ENCODE peak calls at places on chromosome 10, in seven cellular contexts. O is tibial artery, V is H7, F is mesendoderm, P is upper lobe of right lung, S is astrocyte of the cerebellum, M is adipocyte. E is an unnamed sample.

GRCh38 chr10:32377458-32378370 is 30.8 kb upstream of the EPC1 start:
- DNase-seq in O (no peak), V (no peak), F (peak), P (no peak), S (peak), M (peak), E (peak)

GRCh38 chr10:95861401-95861800 is 46.4 kb upstream of the CC2D2B start:
- DNase-seq in O (no peak), V (no peak), F (no peak), P (no peak), S (peak), M (no peak), E (peak)

GRCh38 chr10:44959243-44960097 is at the start of gene RASSF4:
- DNase-seq in O (peak), V (peak), F (peak), P (peak), S (peak), M (peak), E (peak)

GRCh38 chr10:101938316-101939272 is 95.0 kb upstream of the KCNIP2 start:
- DNase-seq in O (no peak), V (no peak), F (peak), P (no peak), S (peak), M (peak), E (peak)

GRCh38 chr10:77392236-77392721 is 245.3 kb downstream of the KCNMA1 start:
- DNase-seq in O (peak), V (no peak), F (no peak), P (no peak), S (no peak), M (peak), E (peak)

GRCh38 chr10:15267496-15267895 is 99.0 kb upstream of the NMT2 start:
- DNase-seq in O (no peak), V (no peak), F (no peak), P (no peak), S (no peak), M (no peak), E (no peak)

GRCh38 chr10:73625004-73625883 is 16.0 kb downstream of the MYOZ1 start:
- DNase-seq in O (peak), V (peak), F (peak), P (peak), S (no peak), M (peak), E (peak)

GRCh38 chr10:26480909-26481703 is 43.0 kb downstream of the APBB1IP start:
- DNase-seq in O (peak), V (no peak), F (no peak), P (no peak), S (no peak), M (no peak), E (no peak)

GRCh38 chr10:128573236-128573800 is 447.1 kb upstream of the MKI67 start:
- DNase-seq in O (no peak), V (no peak), F (no peak), P (no peak), S (no peak), M (no peak), E (no peak)

GRCh38 chr10:117884088-117884487 is 162.7 kb downstream of the RAB11FIP2 start:
- DNase-seq in O (no peak), V (no peak), F (no peak), P (no peak), S (no peak), M (no peak), E (no peak)

GRCh38 chr10:17882557-17882956 is 69.2 kb upstream of the SLC39A12 start:
- DNase-seq in O (no peak), V (no peak), F (no peak), P (no peak), S (peak), M (peak), E (peak)

GRCh38 chr10:17290226-17290625 is 62.2 kb downstream of the VIM start:
- DNase-seq in O (no peak), V (peak), F (peak), P (no peak), S (no peak), M (peak), E (no peak)

GRCh38 chr10:33337335-33337854 is 2.9 kb upstream of the NRP1 start:
- DNase-seq in O (peak), V (peak), F (peak), P (no peak), S (peak), M (peak), E (peak)

GRCh38 chr10:116694253-116694926 is 48.0 kb downstream of the HSPA12A start:
- DNase-seq in O (no peak), V (peak), F (peak), P (peak), S (no peak), M (no peak), E (no peak)

GRCh38 chr10:5527332-5528200 is 2.8 kb downstream of the CALML3 start:
- DNase-seq in O (peak), V (no peak), F (no peak), P (peak), S (no peak), M (no peak), E (no peak)

GRCh38 chr10:106648534-106649481 is 515.7 kb downstream of the SORCS1 start:
- DNase-seq in O (no peak), V (no peak), F (no peak), P (no peak), S (no peak), M (no peak), E (no peak)

GRCh38 chr10:12455774-12456173 is 106.4 kb downstream of the CAMK1D start:
- DNase-seq in O (no peak), V (no peak), F (no peak), P (no peak), S (no peak), M (peak), E (no peak)

GRCh38 chr10:61299156-61299555 is 154.0 kb downstream of the TMEM26 start:
- DNase-seq in O (no peak), V (no peak), F (no peak), P (no peak), S (no peak), M (no peak), E (no peak)

GRCh38 chr10:94680544-94680943 is 3.0 kb upstream of the CYP2C18 start:
- DNase-seq in O (no peak), V (no peak), F (no peak), P (no peak), S (no peak), M (peak), E (no peak)

GRCh38 chr10:693506-693905 is 4.0 kb upstream of the DIP2C start:
- DNase-seq in O (no peak), V (peak), F (no peak), P (no peak), S (no peak), M (peak), E (peak)

GRCh38 chr10:4279649-4280048 is 494.6 kb upstream of the KLF6 start:
- DNase-seq in O (no peak), V (no peak), F (no peak), P (no peak), S (no peak), M (peak), E (peak)

GRCh38 chr10:97427571-97428179 is 1.7 kb downstream of the PGAM1 start:
- DNase-seq in O (no peak), V (peak), F (peak), P (no peak), S (no peak), M (peak), E (peak)

DNA sequence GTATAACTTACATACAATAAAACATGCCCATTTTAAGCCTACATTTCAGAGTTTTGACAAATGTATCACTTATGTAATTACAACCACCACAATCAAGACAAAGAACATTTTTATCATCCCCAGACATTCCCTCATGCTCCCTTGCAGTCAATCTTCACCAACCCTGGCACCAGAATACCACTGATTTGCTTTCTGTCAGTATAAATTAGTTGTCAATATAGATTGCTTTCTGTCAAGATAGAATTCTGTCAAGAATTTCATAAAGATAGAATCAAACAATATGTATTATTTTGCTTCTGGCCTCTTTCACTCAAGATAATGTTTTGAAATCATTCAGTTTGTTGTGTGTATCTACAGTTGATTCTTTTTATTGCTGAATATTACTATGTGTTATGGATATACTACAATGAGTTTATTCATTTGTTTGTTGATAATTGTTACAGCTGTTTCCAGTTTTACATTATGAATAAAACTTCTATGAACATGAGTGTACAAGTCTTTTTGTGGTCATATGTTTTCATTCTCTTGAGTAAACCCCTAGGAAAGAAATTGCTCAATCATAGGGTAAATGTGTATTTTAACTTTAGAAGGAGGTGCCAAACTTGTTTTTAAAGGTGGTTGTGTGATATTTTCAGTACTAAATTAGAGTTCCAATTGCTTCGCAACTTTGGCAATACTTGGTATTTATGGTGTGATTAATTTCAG is 56.9 kb downstream of the IFIT5 start:
- DNase-seq in O (no peak), V (no peak), F (no peak), P (no peak), S (no peak), M (peak), E (peak)
- H3K4me3 ChIP-seq in O (no peak), V (no peak), F (no peak), P (no peak), S (no peak), M (no peak), E (no peak)

GRCh38 chr10:93271347-93271746 is 197.7 kb downstream of the CYP26A1 start:
- DNase-seq in O (no peak), V (no peak), F (no peak), P (no peak), S (no peak), M (no peak), E (no peak)

GRCh38 chr10:93277360-93277759 is 203.7 kb downstream of the CYP26A1 start:
- DNase-seq in O (no peak), V (no peak), F (no peak), P (no peak), S (no peak), M (no peak), E (no peak)

GRCh38 chr10:93272884-93273675 is 199.4 kb downstream of the CYP26A1 start:
- DNase-seq in O (no peak), V (peak), F (peak), P (no peak), S (no peak), M (no peak), E (no peak)

GRCh38 chr10:93269281-93269680 is 195.6 kb downstream of the CYP26A1 start:
- DNase-seq in O (no peak), V (no peak), F (no peak), P (no peak), S (no peak), M (no peak), E (no peak)

DNA sequence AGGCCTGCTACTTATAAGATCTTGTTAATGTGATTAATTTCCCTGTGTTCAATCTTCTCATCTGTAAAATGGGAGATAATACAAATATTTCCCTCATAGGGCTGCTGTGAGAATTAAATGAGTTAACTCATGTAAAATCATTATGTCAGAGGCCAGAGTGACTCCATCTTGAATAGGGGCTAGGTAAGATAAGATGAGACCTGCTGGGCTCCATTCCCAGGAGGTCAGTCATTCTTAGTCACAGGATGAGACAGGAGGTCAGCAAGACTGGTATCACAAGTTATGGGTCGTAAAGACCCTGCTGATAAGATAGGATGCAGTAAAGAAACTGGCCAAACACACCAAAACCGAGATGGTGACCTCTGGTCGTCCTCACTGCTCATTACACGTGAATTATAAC is 200.7 kb downstream of the CYP26A1 start:
- DNase-seq in O (no peak), V (no peak), F (peak), P (no peak), S (no peak), M (no peak), E (no peak)
- H3K4me3 ChIP-seq in O (no peak), V (no peak), F (no peak), P (no peak), S (no peak), M (no peak), E (no peak)

DNA sequence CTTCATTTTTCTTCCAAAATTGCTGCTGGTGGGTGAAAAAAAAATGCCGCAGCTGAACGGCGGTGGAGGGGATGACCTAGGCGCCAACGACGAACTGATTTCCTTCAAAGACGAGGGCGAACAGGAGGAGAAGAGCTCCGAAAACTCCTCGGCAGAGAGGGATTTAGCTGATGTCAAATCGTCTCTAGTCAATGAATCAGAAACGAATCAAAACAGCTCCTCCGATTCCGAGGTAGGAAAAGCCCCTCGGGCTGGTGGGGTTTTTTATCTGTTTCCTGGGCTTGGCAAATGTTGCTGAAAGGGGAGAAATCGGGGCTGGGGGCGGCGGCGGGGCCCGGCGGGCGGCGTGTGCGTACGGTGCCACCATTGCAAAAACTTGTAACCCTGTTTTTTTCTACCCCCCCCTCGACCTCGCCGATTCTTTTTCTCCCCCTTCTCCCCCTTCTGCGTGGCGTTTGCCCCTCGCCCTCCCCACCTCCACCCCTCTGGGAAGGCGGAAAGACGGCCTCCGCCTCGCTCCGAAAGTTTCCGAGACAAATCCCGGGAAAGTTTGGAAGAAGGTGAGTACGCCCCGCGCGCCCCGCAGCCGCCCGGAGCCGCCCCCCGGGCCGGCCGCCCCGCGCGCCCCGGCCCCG is 784 bp downstream of the TCF7L2 start:
- DNase-seq in O (no peak), V (peak), F (peak), P (peak), S (no peak), M (peak), E (no peak)
- H3K4me3 ChIP-seq in O (peak), V (peak), F (peak), P (peak), S (peak), M (peak), E (peak)

GRCh38 chr10:8705415-8705814 is 650.9 kb downstream of the GATA3 start:
- DNase-seq in O (no peak), V (no peak), F (no peak), P (no peak), S (no peak), M (no peak), E (no peak)

GRCh38 chr10:8696746-8697145 is 642.3 kb downstream of the GATA3 start:
- DNase-seq in O (no peak), V (no peak), F (no peak), P (no peak), S (no peak), M (no peak), E (no peak)

GRCh38 chr10:8700689-8701088 is 646.2 kb downstream of the GATA3 start:
- DNase-seq in O (no peak), V (no peak), F (no peak), P (no peak), S (no peak), M (no peak), E (no peak)

GRCh38 chr10:8702181-8702580 is 647.7 kb downstream of the GATA3 start:
- DNase-seq in O (no peak), V (no peak), F (no peak), P (no peak), S (no peak), M (no peak), E (no peak)
- H3K4me3 ChIP-seq in O (no peak), V (no peak), F (no peak), P (no peak), S (no peak), M (no peak), E (no peak)

DNA sequence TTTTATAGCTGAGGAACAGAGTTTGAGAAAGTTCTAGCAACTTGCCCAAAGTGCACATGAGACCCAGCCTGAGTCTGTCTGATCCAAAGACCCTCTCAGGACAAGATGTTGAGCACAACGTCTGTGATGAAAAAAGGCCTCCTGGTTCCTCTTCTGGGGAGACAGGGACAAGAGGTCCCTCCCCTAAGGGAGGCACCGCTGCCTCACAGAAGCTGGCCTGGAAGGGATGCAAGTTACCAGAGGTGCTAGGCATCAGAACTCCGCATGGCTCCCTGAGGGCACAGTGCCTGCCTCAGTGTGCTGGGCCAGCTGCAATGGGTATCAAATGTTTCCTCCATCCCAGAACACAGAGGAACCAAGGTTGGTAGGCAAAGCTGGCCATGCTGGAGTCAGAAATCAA is 302.4 kb downstream of the GRID1 start:
- DNase-seq in O (no peak), V (no peak), F (no peak), P (no peak), S (no peak), M (no peak), E (no peak)
- H3K4me3 ChIP-seq in O (no peak), V (no peak), F (no peak), P (no peak), S (no peak), M (no peak), E (no peak)

GRCh38 chr10:8026349-8027259 is 27.9 kb upstream of the GATA3 start:
- DNase-seq in O (no peak), V (peak), F (peak), P (no peak), S (no peak), M (no peak), E (no peak)
- H3K4me3 ChIP-seq in O (no peak), V (no peak), F (no peak), P (no peak), S (no peak), M (peak), E (peak)

DNA sequence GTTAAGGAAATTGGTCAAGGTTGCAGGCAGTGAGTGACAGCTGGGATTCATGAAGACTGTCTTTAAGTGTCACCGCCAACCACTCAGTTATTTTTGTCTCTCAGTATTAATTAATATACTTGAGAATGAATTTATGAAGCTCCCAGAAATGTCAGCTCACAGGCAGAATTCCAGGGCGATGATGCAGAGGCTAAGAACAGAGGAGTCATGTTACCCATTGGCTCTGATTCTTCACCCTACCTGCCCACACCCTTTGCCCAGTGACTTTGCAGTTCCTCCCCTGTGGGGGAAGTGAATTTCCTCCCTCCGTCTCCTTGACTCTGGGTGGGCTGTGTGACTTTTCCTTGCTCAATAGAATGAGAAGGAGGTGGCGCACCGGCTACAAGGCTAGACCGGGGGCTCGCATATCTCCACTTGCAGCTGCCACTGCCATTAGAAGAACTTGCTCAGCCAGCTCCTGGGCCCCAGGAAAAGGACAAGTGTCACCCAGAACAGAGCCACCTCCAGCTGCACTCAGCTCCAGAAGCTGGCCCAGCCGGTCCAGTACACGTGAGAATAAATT is 157.1 kb upstream of the PRKCQ start:
- DNase-seq in O (no peak), V (peak), F (peak), P (no peak), S (no peak), M (peak), E (peak)
- H3K4me3 ChIP-seq in O (no peak), V (no peak), F (no peak), P (no peak), S (no peak), M (no peak), E (no peak)

GRCh38 chr10:112778579-112778978 is 171.5 kb upstream of the TCF7L2 start:
- DNase-seq in O (no peak), V (no peak), F (no peak), P (no peak), S (no peak), M (peak), E (no peak)

GRCh38 chr10:112782176-112782907 is 167.7 kb upstream of the TCF7L2 start:
- DNase-seq in O (peak), V (no peak), F (no peak), P (no peak), S (no peak), M (no peak), E (peak)

GRCh38 chr10:112785089-112785488 is 165.0 kb upstream of the TCF7L2 start:
- DNase-seq in O (no peak), V (peak), F (no peak), P (no peak), S (no peak), M (no peak), E (no peak)

GRCh38 chr10:112779025-112779765 is 170.9 kb upstream of the TCF7L2 start:
- DNase-seq in O (no peak), V (no peak), F (no peak), P (no peak), S (no peak), M (no peak), E (no peak)

DNA sequence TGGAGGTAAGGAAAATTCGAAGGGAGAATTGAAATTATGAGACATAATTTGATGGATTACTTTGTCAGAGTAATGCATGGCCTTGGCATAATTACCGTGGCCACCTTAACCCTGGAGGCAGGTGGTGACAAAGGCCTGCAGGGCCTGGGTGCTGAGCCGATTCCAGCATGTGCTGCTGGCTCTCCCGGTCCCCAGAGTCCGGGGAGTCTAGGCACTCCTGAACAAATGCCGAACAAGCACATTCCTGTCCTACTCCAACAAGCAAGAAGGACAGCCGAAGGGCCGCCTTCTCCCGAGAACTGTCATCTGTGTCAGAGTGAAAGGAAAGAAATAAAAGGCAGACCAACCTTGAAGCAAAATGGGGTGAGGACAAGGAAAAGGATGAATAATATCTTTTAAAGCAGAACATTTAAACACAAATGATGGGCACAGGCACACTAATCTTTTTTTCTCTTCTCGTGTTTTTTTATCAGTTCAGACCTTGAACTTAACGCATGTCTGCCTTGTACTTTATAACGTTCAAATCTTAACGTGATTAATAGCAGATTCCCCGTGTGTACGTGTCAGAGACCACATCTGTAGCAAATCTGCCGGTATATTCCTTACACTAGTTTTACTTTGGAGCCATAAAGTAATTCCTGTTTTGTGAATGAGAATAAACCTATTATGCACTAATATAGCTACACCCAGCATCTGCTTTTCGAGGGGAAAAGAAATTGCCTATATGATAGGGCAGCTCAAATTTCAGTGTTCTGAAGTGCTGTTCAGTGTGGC is 166.2 kb upstream of the TCF7L2 start:
- DNase-seq in O (no peak), V (no peak), F (no peak), P (no peak), S (no peak), M (no peak), E (peak)
- H3K4me3 ChIP-seq in O (no peak), V (no peak), F (no peak), P (no peak), S (no peak), M (peak), E (no peak)